ENCODE peak calls at places on chromosomes 7 and 10, in five cellular contexts. J, O, Z, C and S are unnamed samples.

GRCh38 chr7:23462846-23463245 is 7.4 kb downstream of the IGF2BP3 start:
- DNase-seq in J (peak), O (no peak), Z (no peak), C (peak), S (no peak)

GRCh38 chr7:112122835-112123234 is 83.4 kb downstream of the DOCK4 start:
- DNase-seq in J (no peak), O (no peak), Z (no peak), C (no peak), S (no peak)

GRCh38 chr7:68730194-68730593 is 868.1 kb upstream of the AUTS2 start:
- DNase-seq in J (no peak), O (no peak), Z (no peak), C (no peak), S (no peak)

GRCh38 chr10:124632064-124632531 is 112.1 kb downstream of the FAM53B start:
- DNase-seq in J (no peak), O (no peak), Z (no peak), C (no peak), S (no peak)

GRCh38 chr10:8114741-8115340 is 60.4 kb downstream of the GATA3 start:
- DNase-seq in J (no peak), O (no peak), Z (no peak), C (no peak), S (no peak)

GRCh38 chr10:120085386-120085785 is 192.9 kb downstream of the SEC23IP start:
- DNase-seq in J (no peak), O (no peak), Z (no peak), C (no peak), S (no peak)

GRCh38 chr10:96370575-96371157 is 11.9 kb upstream of the OPALIN start:
- DNase-seq in J (peak), O (no peak), Z (peak), C (peak), S (no peak)

GRCh38 chr10:3473271-3473670 is 300.7 kb upstream of the PITRM1 start:
- DNase-seq in J (no peak), O (no peak), Z (no peak), C (no peak), S (no peak)

GRCh38 chr10:114320249-114321116 is 81.4 kb downstream of the VWA2 start:
- DNase-seq in J (no peak), O (no peak), Z (no peak), C (peak), S (no peak)

GRCh38 chr7:129012641-129013040 is 42.3 kb downstream of the TNPO3 start:
- DNase-seq in J (no peak), O (no peak), Z (no peak), C (no peak), S (no peak)

GRCh38 chr10:113175756-113176651 is 226.0 kb downstream of the TCF7L2 start:
- DNase-seq in J (no peak), O (no peak), Z (no peak), C (peak), S (no peak)

GRCh38 chr10:29734980-29735627 is 100.3 kb upstream of the SVIL start:
- DNase-seq in J (no peak), O (no peak), Z (peak), C (peak), S (peak)

GRCh38 chr10:4678951-4679671 is 146.9 kb upstream of the AKR1E2 start:
- DNase-seq in J (no peak), O (no peak), Z (peak), C (no peak), S (no peak)

GRCh38 chr7:84548366-84549085 is 353.9 kb upstream of the SEMA3A start:
- DNase-seq in J (no peak), O (no peak), Z (no peak), C (no peak), S (no peak)

GRCh38 chr7:103343758-103344452 is 662 bp downstream of the DNAJC2 start:
- DNase-seq in J (no peak), O (no peak), Z (peak), C (no peak), S (peak)

GRCh38 chr10:107952649-107953589 is 788.4 kb upstream of the SORCS1 start:
- DNase-seq in J (no peak), O (no peak), Z (no peak), C (no peak), S (no peak)

GRCh38 chr7:121019018-121019417 is 30.5 kb downstream of the CPED1 start:
- DNase-seq in J (no peak), O (no peak), Z (no peak), C (no peak), S (no peak)

GRCh38 chr7:49030221-49030620 is 105.9 kb downstream of the CDC14C start:
- DNase-seq in J (no peak), O (no peak), Z (no peak), C (no peak), S (no peak)

GRCh38 chr7:390761-391410 is 100.9 kb downstream of the FOXL3 start:
- DNase-seq in J (no peak), O (no peak), Z (no peak), C (no peak), S (no peak)

GRCh38 chr10:110499796-110500514 is 2.2 kb downstream of the DUSP5 start:
- DNase-seq in J (no peak), O (no peak), Z (no peak), C (no peak), S (no peak)

GRCh38 chr10:47031251-47031952 is 120.2 kb downstream of the PTPN20 start:
- DNase-seq in J (peak), O (no peak), Z (no peak), C (peak), S (peak)

GRCh38 chr7:38232475-38233366 is 40.7 kb downstream of the TARP start:
- DNase-seq in J (no peak), O (peak), Z (peak), C (no peak), S (no peak)

GRCh38 chr10:20935926-20936325 is 38.8 kb upstream of the NEBL start:
- DNase-seq in J (no peak), O (no peak), Z (no peak), C (no peak), S (no peak)

GRCh38 chr10:44295619-44296222 is 89.2 kb downstream of the CXCL12 start:
- DNase-seq in J (no peak), O (no peak), Z (no peak), C (no peak), S (no peak)

GRCh38 chr10:91589015-91589655 is 43.7 kb downstream of the PPP1R3C start:
- DNase-seq in J (no peak), O (no peak), Z (no peak), C (no peak), S (peak)

GRCh38 chr7:148044173-148044572 is 546.4 kb upstream of the C7orf33 start:
- DNase-seq in J (no peak), O (no peak), Z (no peak), C (no peak), S (no peak)

GRCh38 chr10:110864662-110865140 is 7.0 kb upstream of the PDCD4 start:
- DNase-seq in J (no peak), O (peak), Z (no peak), C (no peak), S (no peak)

GRCh38 chr7:30285067-30285530 is 702 bp downstream of the ZNRF2 start:
- DNase-seq in J (peak), O (no peak), Z (peak), C (no peak), S (peak)

GRCh38 chr10:122299423-122300075 is 28.5 kb downstream of the BTBD16 start:
- DNase-seq in J (no peak), O (no peak), Z (no peak), C (no peak), S (no peak)

GRCh38 chr10:96767611-96768010 is 47.3 kb upstream of the PIK3AP1 start:
- DNase-seq in J (no peak), O (no peak), Z (no peak), C (no peak), S (no peak)

DNA sequence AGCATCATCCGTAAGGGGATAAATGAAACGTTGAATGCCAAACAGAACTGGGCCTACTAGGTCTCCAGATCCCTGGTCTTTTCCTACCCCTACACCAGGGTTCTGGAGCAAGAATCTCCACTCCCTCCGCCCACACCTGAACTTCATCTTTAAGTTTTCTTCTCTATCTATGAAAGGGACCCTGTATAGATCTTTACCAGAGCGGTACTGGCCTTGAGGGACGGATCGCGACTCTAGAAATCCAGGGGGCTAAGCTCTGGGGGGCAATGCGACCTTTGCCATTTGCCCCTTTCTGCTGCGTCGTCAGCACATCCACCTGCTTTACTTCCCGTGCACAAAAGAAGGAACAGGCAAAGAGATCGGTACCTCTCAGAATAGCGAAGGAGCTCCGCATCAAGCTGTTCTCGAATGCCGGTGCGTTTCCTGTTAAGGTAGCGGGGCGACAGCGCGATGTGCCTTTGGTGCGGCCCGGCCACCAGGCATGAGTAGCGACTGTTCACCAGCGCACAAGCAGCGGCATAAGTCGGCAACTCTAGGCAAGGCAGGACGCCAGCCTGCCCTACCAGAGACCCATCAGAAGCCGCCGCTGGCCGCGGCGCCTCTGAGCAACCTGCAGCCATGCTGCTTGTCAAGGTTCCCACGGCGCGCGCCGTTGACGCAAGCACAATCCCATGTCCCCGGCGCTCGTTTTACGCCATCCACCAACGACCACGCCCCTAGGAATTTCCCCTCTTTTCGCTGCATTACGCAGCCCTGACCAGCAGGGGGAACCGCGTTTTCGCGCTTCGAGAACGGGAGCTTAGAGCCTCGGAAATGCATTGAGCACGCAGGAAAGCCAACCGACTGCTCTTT is at the start of gene POLR1F:
- DNase-seq in J (peak), O (peak), Z (peak), C (peak), S (peak)
- TF ChIP-seq POLR2A in J (peak), O (peak), Z (peak), C (peak), S (peak)

GRCh38 chr7:117775826-117776623 is 97.2 kb downstream of the CTTNBP2 start:
- DNase-seq in J (no peak), O (no peak), Z (no peak), C (no peak), S (no peak)
- TF ChIP-seq POLR2AphosphoS5 in J (no peak), O (no peak), Z (no peak), C (no peak), S (no peak)

GRCh38 chr7:35721288-35721687 is 26.4 kb upstream of the HERPUD2 start:
- DNase-seq in J (no peak), O (no peak), Z (no peak), C (no peak), S (no peak)
- TF ChIP-seq EP300 in J (no peak), O (no peak), Z (no peak), C (no peak), S (no peak)

GRCh38 chr7:73831656-73832579 is 1.1 kb downstream of the CLDN4 start:
- DNase-seq in J (no peak), O (no peak), Z (peak), C (peak), S (no peak)
- TF ChIP-seq POLR2A in J (no peak), O (no peak), Z (peak), C (no peak), S (no peak)

DNA sequence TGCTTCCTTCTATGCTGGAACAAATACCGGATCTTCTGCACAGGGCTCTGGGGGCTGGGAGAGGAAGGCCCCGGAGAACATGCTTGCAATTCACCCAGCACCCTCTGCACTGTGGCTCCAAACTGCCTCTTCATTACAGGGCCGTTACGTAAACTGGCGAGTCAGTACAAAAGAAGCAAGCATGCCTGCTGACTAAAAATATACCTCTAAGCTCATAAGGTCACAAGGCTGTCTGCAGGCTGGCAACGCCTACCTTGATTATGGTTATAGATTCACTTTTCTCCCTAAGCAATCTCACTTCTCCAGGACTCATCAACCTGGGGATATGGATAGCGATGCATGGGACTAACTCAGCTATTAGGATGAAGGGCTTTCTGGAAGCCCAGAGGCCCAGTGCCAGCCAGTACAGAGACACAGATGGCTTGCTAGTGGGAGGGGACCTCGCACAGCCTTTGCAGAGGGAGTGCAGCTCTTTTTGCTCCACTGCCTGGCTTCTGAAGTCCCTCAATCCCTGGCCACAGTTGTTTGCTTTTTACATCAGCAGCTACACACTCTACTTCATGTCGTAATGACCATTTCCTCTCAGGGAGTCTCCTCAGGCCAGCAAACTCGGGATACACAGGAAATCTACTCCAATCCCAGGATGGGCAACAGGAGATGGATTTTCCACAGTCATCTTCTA is 96.1 kb downstream of the SH3PXD2A start:
- DNase-seq in J (no peak), O (no peak), Z (peak), C (no peak), S (peak)
- TF ChIP-seq POLR2AphosphoS5 in J (no peak), O (no peak), Z (peak), C (no peak), S (no peak)

GRCh38 chr7:130288829-130289228 is 4.1 kb upstream of the CPA4 start:
- DNase-seq in J (peak), O (no peak), Z (no peak), C (no peak), S (no peak)

GRCh38 chr7:130286881-130287280 is 6.1 kb upstream of the CPA4 start:
- DNase-seq in J (no peak), O (no peak), Z (no peak), C (no peak), S (no peak)

GRCh38 chr7:130289478-130289877 is 3.5 kb upstream of the CPA4 start:
- DNase-seq in J (no peak), O (no peak), Z (no peak), C (no peak), S (no peak)

GRCh38 chr7:130290745-130291144 is 2.2 kb upstream of the CPA4 start:
- DNase-seq in J (no peak), O (no peak), Z (no peak), C (no peak), S (no peak)

GRCh38 chr7:130288168-130288567 is 4.8 kb upstream of the CPA4 start:
- DNase-seq in J (no peak), O (no peak), Z (no peak), C (no peak), S (no peak)
- TF ChIP-seq EP300 in J (no peak), O (no peak), Z (no peak), C (no peak), S (no peak)